ENCODE peak calls at places on chromosomes 11 and 22, in six cellular contexts. G is epithelial cell of esophagus; L is fibroblast of gingiva; S is activated CD8-positive, alpha-beta memory T cell treated with anti-CD3 and anti-CD28 coated beads for 4 hours; O is left cardiac atrium; U is Kasumi-1. Q is an unnamed sample.

GRCh38 chr11:20337526-20338154 is 25.9 kb upstream of the HTATIP2 start:
- DNase-seq in L (no peak), G (peak), U (peak), O (no peak), S (no peak), Q (no peak)

GRCh38 chr22:49365191-49365837 is 462.4 kb downstream of the BRD1 start:
- DNase-seq in G (no peak), O (no peak), S (no peak), L (no peak), U (no peak), Q (no peak)

GRCh38 chr22:45292675-45293402 is 8.1 kb downstream of the UPK3A start:
- DNase-seq in G (no peak), S (no peak), L (no peak), U (peak), O (no peak), Q (no peak)

GRCh38 chr22:50473088-50473487 is 1.7 kb downstream of the SBF1 start:
- DNase-seq in L (no peak), U (peak), O (no peak), S (no peak), G (peak), Q (no peak)

GRCh38 chr11:61919841-61920631 is 2.7 kb upstream of the RAB3IL1 start:
- DNase-seq in S (no peak), G (no peak), O (no peak), L (no peak), U (no peak), Q (no peak)

GRCh38 chr11:368414-369335 is 624 bp upstream of the B4GALNT4 start:
- DNase-seq in O (peak), S (no peak), U (no peak), L (no peak), G (no peak), Q (no peak)

GRCh38 chr11:2878782-2879181 is 6.8 kb downstream of the CDKN1C start:
- DNase-seq in U (no peak), O (no peak), G (no peak), S (no peak), L (no peak), Q (no peak)

GRCh38 chr11:44404323-44404705 is 94.4 kb upstream of the ALX4 start:
- DNase-seq in G (no peak), O (no peak), U (no peak), S (no peak), L (no peak), Q (no peak)

GRCh38 chr11:6733326-6734030 is 38.3 kb downstream of the OR2AG2 start:
- DNase-seq in L (no peak), U (no peak), S (no peak), O (no peak), G (no peak), Q (no peak)

GRCh38 chr11:16987205-16987568 is 27.0 kb downstream of the PLEKHA7 start:
- DNase-seq in S (no peak), G (no peak), U (no peak), L (no peak), O (no peak), Q (peak)

GRCh38 chr11:90208857-90209256 is 14.0 kb downstream of the CHORDC1 start:
- DNase-seq in U (no peak), O (no peak), G (no peak), L (no peak), S (no peak), Q (no peak)

GRCh38 chr22:36175892-36176291 is 15.3 kb upstream of the APOL3 start:
- DNase-seq in G (no peak), O (no peak), L (no peak), S (no peak), U (no peak), Q (no peak)

GRCh38 chr11:130203766-130204702 is 44.5 kb downstream of the ST14 start:
- DNase-seq in U (no peak), L (no peak), O (no peak), S (no peak), G (no peak), Q (no peak)

GRCh38 chr11:60394666-60395343 is 1.5 kb upstream of the MS4A14 start:
- DNase-seq in G (no peak), O (no peak), U (no peak), L (no peak), S (no peak), Q (no peak)

GRCh38 chr11:121367434-121367833 is 74.9 kb downstream of the SC5D start:
- DNase-seq in G (no peak), O (no peak), S (peak), U (no peak), L (no peak), Q (no peak)

Q was measured in pancreas.